ENCODE peak calls at places on chromosome 9, in seven cellular contexts. K is ELR; T is stimulated activated CD8-positive, alpha-beta memory T cell treated with anti-CD3 and anti-CD28 coated beads, Interleukin-2, amount 100 ng/mL, for 1 hour; D is NCI-H774; M is lung microvascular endothelial cell; P is stomach; S is AG10803. F is an unnamed sample.

GRCh38 chr9:111736714-111737113 is 58.0 kb downstream of the SHOC1 start:
- DNase-seq in T (no peak), K (no peak), M (no peak), D (no peak), S (no peak), P (no peak), F (no peak)

GRCh38 chr9:113600477-113600851 is 136.9 kb downstream of the RGS3 start:
- DNase-seq in M (no peak), P (no peak), T (no peak), D (no peak), K (no peak), S (no peak), F (no peak)

GRCh38 chr9:26210338-26210851 is 532.2 kb upstream of the TUSC1 start:
- DNase-seq in T (no peak), P (no peak), M (no peak), K (peak), D (no peak), S (peak), F (no peak)

GRCh38 chr9:97518909-97519307 is 17.4 kb downstream of the TMOD1 start:
- DNase-seq in D (no peak), T (no peak), P (peak), M (peak), K (peak), S (peak), F (no peak)

GRCh38 chr9:107039546-107039945 is 176.6 kb downstream of the ZNF462 start:
- DNase-seq in T (no peak), M (no peak), D (no peak), K (peak), P (no peak), S (peak), F (no peak)

GRCh38 chr9:3525088-3525835 is 539 bp downstream of the RFX3 start:
- DNase-seq in M (no peak), K (peak), S (no peak), T (no peak), D (no peak), P (no peak), F (no peak)

GRCh38 chr9:121768416-121769015 is 117.1 kb downstream of the DAB2IP start:
- DNase-seq in P (no peak), D (no peak), M (no peak), S (no peak), K (no peak), T (no peak), F (no peak)

GRCh38 chr9:20526500-20527319 is 95.6 kb downstream of the MLLT3 start:
- DNase-seq in T (no peak), P (no peak), M (no peak), S (peak), K (no peak), D (no peak), F (no peak)

GRCh38 chr9:90331826-90332575 is 310.6 kb downstream of the DIRAS2 start:
- DNase-seq in M (no peak), D (no peak), P (no peak), K (peak), T (no peak), S (peak), F (no peak)

GRCh38 chr9:78354980-78355379 is 58.1 kb downstream of the PSAT1 start:
- DNase-seq in S (no peak), K (no peak), M (no peak), D (no peak), P (no peak), T (no peak), F (no peak)

GRCh38 chr9:130287736-130288135 is 22.2 kb downstream of the HMCN2 start:
- DNase-seq in P (no peak), M (no peak), K (no peak), S (no peak), T (no peak), D (peak), F (no peak)